ENCODE peak calls at places on chromosome 12, in seven cellular contexts. H is lower lobe of right lung, X is IMR-90, G is fibroblast of lung, Z is AG04449, O is dorsolateral prefrontal cortex, R is cardiac fibroblast. U is an unnamed sample.

GRCh38 chr12:122584177-122584576 is 57.1 kb downstream of the KNTC1 start:
- DNase-seq in H (no peak), X (no peak), G (no peak), Z (no peak), O (no peak), R (no peak), U (no peak)

GRCh38 chr12:77294016-77294415 is 228.6 kb upstream of the E2F7 start:
- DNase-seq in H (no peak), X (peak; percentile 60), G (peak; percentile 31), Z (no peak), O (no peak), R (peak; percentile 50), U (peak; percentile 20)

GRCh38 chr12:62761658-62762057 is 173.3 kb downstream of the PPM1H start:
- DNase-seq in H (no peak), X (no peak), G (no peak), Z (no peak), O (no peak), R (peak; percentile 91), U (no peak)

GRCh38 chr12:48690990-48691389 is 9.0 kb upstream of the KANSL2 start:
- DNase-seq in H (no peak), X (no peak), G (no peak), Z (no peak), O (no peak), R (no peak), U (no peak)

GRCh38 chr12:57087689-57088441 is 1.0 kb upstream of the NAB2 start:
- DNase-seq in H (peak; percentile 95), X (peak; percentile 98), G (peak; percentile 96), Z (peak; percentile 88), O (no peak), R (peak; percentile 94), U (peak; percentile 93)

GRCh38 chr12:47079894-47080724 is at the start of gene AMIGO2:
- DNase-seq in H (peak; percentile 72), X (peak; percentile 54), G (peak; percentile 61), Z (no peak), O (no peak), R (peak; percentile 59), U (peak; percentile 61)

GRCh38 chr12:124392271-124392990 is 97.5 kb downstream of the RFLNA start:
- DNase-seq in H (peak; percentile 71), X (peak; percentile 45), G (peak; percentile 51), Z (no peak), O (no peak), R (peak; percentile 57), U (peak; percentile 79)

GRCh38 chr12:94427520-94428381 is 31.9 kb downstream of the CEP83 start:
- DNase-seq in H (no peak), X (peak; percentile 82), G (peak; percentile 91), Z (peak; percentile 52), O (no peak), R (peak; percentile 79), U (peak; percentile 40)

GRCh38 chr12:123150804-123151678 is at the start of gene PITPNM2:
- DNase-seq in H (peak; percentile 77), X (peak; percentile 58), G (peak; percentile 56), Z (no peak), O (no peak), R (peak; percentile 47), U (no peak)

GRCh38 chr12:54563787-54564186 is 14.4 kb downstream of the PDE1B start:
- DNase-seq in H (no peak), X (no peak), G (no peak), Z (no peak), O (no peak), R (no peak), U (no peak)

GRCh38 chr12:96249196-96250118 is 55.3 kb downstream of the ELK3 start:
- DNase-seq in H (no peak), X (peak; percentile 69), G (peak; percentile 77), Z (no peak), O (no peak), R (peak; percentile 83), U (peak; percentile 62)

GRCh38 chr12:9235519-9235918 is 27.3 kb upstream of the PZP start:
- DNase-seq in H (no peak), X (no peak), G (no peak), Z (no peak), O (no peak), R (no peak), U (no peak)

GRCh38 chr12:101459642-101460346 is 15.3 kb upstream of the SPIC start:
- DNase-seq in H (no peak), X (peak; percentile 39), G (peak; percentile 34), Z (no peak), O (no peak), R (peak; percentile 5), U (no peak)

GRCh38 chr12:121228919-121229650 is 19.2 kb downstream of the P2RX4 start:
- DNase-seq in H (no peak), X (no peak), G (no peak), Z (no peak), O (no peak), R (no peak), U (no peak)

GRCh38 chr12:72472350-72472749 is 200.2 kb downstream of the TRHDE start:
- DNase-seq in H (no peak), X (no peak), G (no peak), Z (no peak), O (no peak), R (no peak), U (no peak)

GRCh38 chr12:29700761-29701481 is 82.8 kb downstream of the TMTC1 start:
- DNase-seq in H (no peak), X (no peak), G (no peak), Z (no peak), O (no peak), R (peak; percentile 56), U (no peak)

GRCh38 chr12:41919526-41920305 is 225.0 kb downstream of the GXYLT1 start:
- DNase-seq in H (no peak), X (no peak), G (no peak), Z (no peak), O (no peak), R (no peak), U (no peak)

GRCh38 chr12:15709524-15709923 is 79.7 kb downstream of the EPS8 start:
- DNase-seq in H (no peak), X (no peak), G (no peak), Z (no peak), O (no peak), R (no peak), U (no peak)

GRCh38 chr12:95633049-95633545 is 81.8 kb upstream of the USP44 start:
- DNase-seq in H (peak; percentile 51), X (peak; percentile 91), G (peak; percentile 55), Z (no peak), O (no peak), R (peak; percentile 96), U (peak; percentile 85)

GRCh38 chr12:130084359-130084758 is 77.9 kb upstream of the FZD10 start:
- DNase-seq in H (no peak), X (no peak), G (no peak), Z (no peak), O (no peak), R (no peak), U (no peak)

GRCh38 chr12:107402041-107403022 is 283.3 kb upstream of the PWP1 start:
- DNase-seq in H (no peak), X (peak; percentile 62), G (peak; percentile 56), Z (no peak), O (no peak), R (peak; percentile 79), U (peak; percentile 80)

GRCh38 chr12:90287585-90287984 is 578.9 kb upstream of the ATP2B1 start:
- DNase-seq in H (no peak), X (no peak), G (peak; percentile 5), Z (no peak), O (no peak), R (no peak), U (no peak)

GRCh38 chr12:80472912-80473500 is 29.0 kb downstream of the PTPRQ start:
- DNase-seq in H (peak; percentile 19), X (peak; percentile 81), G (peak; percentile 90), Z (peak; percentile 40), O (no peak), R (peak; percentile 90), U (peak; percentile 76)

GRCh38 chr12:93880853-93881522 is 203.8 kb downstream of the CRADD start:
- DNase-seq in H (no peak), X (no peak), G (no peak), Z (no peak), O (no peak), R (no peak), U (no peak)

GRCh38 chr12:24111101-24111500 is 161.6 kb upstream of the SOX5 start:
- DNase-seq in H (no peak), X (peak; percentile 79), G (peak; percentile 4), Z (no peak), O (no peak), R (peak; percentile 85), U (no peak)

GRCh38 chr12:111788178-111788654 is 21.5 kb downstream of the ALDH2 start:
- DNase-seq in H (no peak), X (peak; percentile 55), G (peak; percentile 83), Z (no peak), O (no peak), R (peak; percentile 57), U (no peak)

GRCh38 chr12:108823804-108824203 is 33.6 kb downstream of the SSH1 start:
- DNase-seq in H (no peak), X (no peak), G (no peak), Z (no peak), O (no peak), R (no peak), U (no peak)

GRCh38 chr12:45727994-45728624 is 1.4 kb upstream of the ARID2 start:
- DNase-seq in H (no peak), X (peak; percentile 5), G (no peak), Z (no peak), O (no peak), R (no peak), U (no peak)

DNA sequence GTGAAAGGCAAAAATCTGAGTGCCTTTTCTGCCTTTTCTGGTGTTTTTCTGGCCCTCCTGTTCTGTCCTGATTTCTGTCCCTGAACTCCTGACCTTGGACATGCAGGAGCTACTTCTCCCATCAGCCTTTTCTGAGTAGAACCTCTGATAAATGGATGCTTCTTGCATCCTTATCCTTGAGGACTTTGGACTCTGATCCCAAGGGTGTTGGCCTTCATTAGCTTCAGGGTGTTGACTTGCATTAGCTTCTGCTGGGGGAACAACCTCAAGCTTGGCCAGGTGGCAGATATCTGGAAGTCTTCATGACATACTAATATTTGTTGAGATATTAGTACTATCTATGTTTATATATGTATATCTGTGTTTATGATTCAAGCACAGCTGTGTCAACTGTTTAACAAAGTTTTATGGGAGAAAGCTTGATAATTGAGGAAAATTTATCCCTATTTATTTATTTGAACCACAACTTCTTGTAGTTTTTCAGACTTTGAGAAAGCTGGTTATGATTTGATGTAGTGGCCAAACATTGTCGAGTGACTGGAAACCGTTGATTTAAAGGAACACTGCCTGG is 124.3 kb downstream of the CHST11 start:
- DNase-seq in H (no peak), X (peak; percentile 53), G (peak; percentile 65), Z (no peak), O (no peak), R (no peak), U (no peak)
- H3K4me3 ChIP-seq in H (no peak overlapping the region), X (no peak overlapping the region), G (no peak overlapping the region), Z (no peak overlapping the region), O (no peak overlapping the region), R (no peak overlapping the region), U (no peak overlapping the region)

GRCh38 chr12:22283508-22283907 is 51.0 kb downstream of the ST8SIA1 start:
- DNase-seq in H (no peak), X (no peak), G (no peak), Z (no peak), O (no peak), R (no peak), U (no peak)
- TF ChIP-seq CTCF in H (no peak), X (no peak), G (peak; percentile 11), Z (no peak), O (no peak), R (peak; percentile 24), U (peak; percentile 11)

GRCh38 chr12:55737581-55738112 is 5.3 kb upstream of the GDF11 start:
- DNase-seq in H (no peak), X (no peak), G (no peak), Z (no peak), O (no peak), R (no peak), U (no peak)
- H3K4me3 ChIP-seq in H (peak overlapping the region; percentile 66), X (no peak overlapping the region), G (peak overlapping the region; percentile 90), Z (peak overlapping the region; percentile 78), O (peak overlapping the region; percentile 60), R (no peak overlapping the region), U (peak overlapping the region; percentile 75)

GRCh38 chr12:78970041-78970440 is 105.5 kb downstream of the SYT1 start:
- DNase-seq in H (no peak), X (peak; percentile 20), G (peak; percentile 17), Z (no peak), O (no peak), R (peak; percentile 19), U (no peak)
- TF ChIP-seq CTCF in H (no peak), X (no peak), G (no peak), Z (no peak), O (no peak), R (no peak), U (no peak)

U was measured in brain microvascular endothelial cell.